ENCODE peak calls at places on chromosomes 16 and 17, in ten cellular contexts. O, E, C, A, B, D, I, Y, L and T are unnamed samples.

GRCh38 chr17:72466199-72466598 is 345.4 kb downstream of the SOX9 start:
- DNase-seq in Y (peak), C (no peak), B (peak), I (no peak), L (peak), D (no peak), A (peak), O (peak), E (peak), T (no peak)

GRCh38 chr17:16171613-16172012 is 43.7 kb downstream of the NCOR1 start:
- DNase-seq in B (no peak), E (no peak), O (peak), D (no peak), C (no peak), I (no peak), Y (no peak), A (peak), L (peak), T (no peak)

GRCh38 chr17:38824899-38825761 is at the start of gene CWC25:
- DNase-seq in D (peak), C (peak), B (peak), L (peak), E (peak), Y (peak), A (peak), O (peak), I (peak), T (peak)

GRCh38 chr16:86041807-86042206 is 142.8 kb downstream of the IRF8 start:
- DNase-seq in O (no peak), Y (no peak), A (no peak), L (no peak), C (no peak), D (no peak), E (no peak), I (no peak), B (no peak), T (no peak)

GRCh38 chr17:65797809-65798208 is 236.4 kb upstream of the AXIN2 start:
- DNase-seq in O (no peak), D (peak), E (no peak), Y (no peak), B (peak), C (no peak), L (peak), I (no peak), A (no peak), T (no peak)

GRCh38 chr17:41340496-41340895 is 10.1 kb downstream of the KRT33A start:
- DNase-seq in C (no peak), Y (no peak), B (no peak), L (no peak), I (no peak), D (no peak), E (no peak), A (no peak), O (no peak), T (no peak)

GRCh38 chr17:82920150-82920549 is 80.3 kb upstream of the ZNF750 start:
- DNase-seq in I (no peak), C (no peak), A (no peak), D (no peak), L (no peak), E (no peak), B (no peak), O (no peak), Y (no peak), T (no peak)

GRCh38 chr17:6454495-6455320 is 10.5 kb downstream of the PIMREG start:
- DNase-seq in D (peak), O (no peak), I (no peak), A (no peak), C (no peak), E (no peak), Y (no peak), L (no peak), B (no peak), T (no peak)

GRCh38 chr16:49972280-49972679 is 52.7 kb upstream of the CNEP1R1 start:
- DNase-seq in C (no peak), O (no peak), L (no peak), A (no peak), I (no peak), E (no peak), B (no peak), Y (no peak), D (no peak), T (no peak)

GRCh38 chr16:1020591-1020990 is 39.0 kb downstream of the SOX8 start:
- DNase-seq in I (no peak), D (no peak), E (no peak), C (no peak), O (no peak), B (no peak), Y (no peak), A (no peak), L (no peak), T (no peak)
- TF ChIP-seq CTCF in I (no peak), D (no peak), E (no peak), C (no peak), O (no peak), B (no peak), Y (no peak), A (no peak), L (no peak), T (no peak)

GRCh38 chr17:67994827-67995567 is 1.3 kb downstream of the C17orf58 start:
- DNase-seq in D (no peak), O (peak), Y (no peak), C (no peak), A (peak), I (no peak), B (peak), L (peak), E (peak), T (no peak)
- TF ChIP-seq CTCF in D (no peak), O (no peak), Y (no peak), C (no peak), A (no peak), I (no peak), B (no peak), L (no peak), E (no peak), T (no peak)

GRCh38 chr17:14057591-14057990 is 11.7 kb upstream of the COX10 start:
- DNase-seq in I (no peak), L (no peak), O (peak), A (no peak), E (peak), B (no peak), D (no peak), C (no peak), Y (no peak), T (no peak)

GRCh38 chr17:14051692-14052091 is 17.6 kb upstream of the COX10 start:
- DNase-seq in E (no peak), Y (no peak), D (no peak), C (no peak), A (no peak), L (no peak), I (no peak), O (no peak), B (no peak), T (no peak)

GRCh38 chr17:14048169-14048568 is 21.1 kb upstream of the COX10 start:
- DNase-seq in L (peak), O (no peak), C (no peak), Y (no peak), I (no peak), B (no peak), D (peak), E (no peak), A (no peak), T (no peak)

GRCh38 chr17:14050616-14051015 is 18.7 kb upstream of the COX10 start:
- DNase-seq in B (no peak), D (no peak), Y (no peak), I (no peak), E (no peak), C (no peak), A (no peak), L (no peak), O (no peak), T (no peak)

DNA sequence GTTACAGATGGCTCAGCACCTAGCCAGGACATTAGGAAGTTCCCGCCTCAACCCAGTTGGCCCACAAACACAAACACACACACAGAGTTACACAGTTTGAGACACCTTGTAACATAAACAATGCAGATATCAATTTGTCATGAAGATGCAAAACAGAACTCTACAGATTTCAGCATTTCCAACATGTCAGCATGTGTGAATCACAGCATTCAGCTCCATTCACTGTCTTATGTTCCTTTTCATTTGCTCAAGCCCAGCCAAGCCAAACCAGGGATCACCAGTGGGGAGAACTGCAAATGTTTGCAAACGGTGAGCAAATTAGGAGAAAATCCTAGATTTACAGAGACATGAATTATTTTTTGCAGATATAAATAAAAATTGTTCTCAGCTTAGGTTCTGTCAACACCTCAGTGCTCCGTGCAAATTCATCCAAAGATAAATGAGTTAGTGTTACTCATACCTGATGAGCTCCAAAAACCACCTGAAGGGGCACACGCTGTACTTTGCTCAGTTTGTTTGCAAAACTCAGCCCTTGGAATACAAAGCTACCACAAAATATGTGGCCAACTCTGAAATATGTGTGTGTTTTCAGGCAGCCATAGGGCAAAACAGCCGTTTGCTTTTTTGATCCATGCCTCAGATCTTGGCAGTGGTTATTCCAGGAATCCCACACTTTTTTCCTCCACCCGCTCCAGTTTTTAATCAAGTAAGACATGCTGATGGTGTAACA is 16.3 kb upstream of the COX10 start:
- DNase-seq in E (peak), B (peak), C (no peak), L (peak), A (peak), I (no peak), D (no peak), Y (no peak), O (peak), T (no peak)
- TF ChIP-seq CTCF in E (no peak), B (no peak), C (no peak), L (no peak), A (no peak), I (no peak), D (no peak), Y (no peak), O (no peak), T (no peak)

GRCh38 chr16:73732681-73733080 is 563.9 kb upstream of the PSMD7 start:
- DNase-seq in I (no peak), A (no peak), D (no peak), Y (no peak), B (no peak), O (no peak), C (no peak), L (no peak), E (no peak), T (no peak)

GRCh38 chr16:73735954-73736353 is 560.7 kb upstream of the PSMD7 start:
- DNase-seq in I (no peak), A (peak), B (no peak), Y (no peak), L (no peak), D (no peak), E (no peak), C (no peak), O (no peak), T (no peak)

GRCh38 chr16:73735018-73735417 is 561.6 kb upstream of the PSMD7 start:
- DNase-seq in B (peak), L (peak), C (peak), E (peak), D (no peak), Y (no peak), I (no peak), O (peak), A (peak), T (no peak)

GRCh38 chr16:73732143-73732542 is 564.5 kb upstream of the PSMD7 start:
- DNase-seq in C (no peak), O (no peak), I (no peak), Y (no peak), E (no peak), B (no peak), L (no peak), A (no peak), D (no peak), T (no peak)

GRCh38 chr16:73730496-73731090 is 566.0 kb upstream of the PSMD7 start:
- DNase-seq in A (no peak), Y (no peak), C (no peak), I (no peak), L (no peak), E (no peak), O (no peak), B (no peak), D (no peak), T (no peak)
- TF ChIP-seq CTCF in A (no peak), Y (no peak), C (no peak), I (no peak), L (no peak), E (no peak), O (no peak), B (no peak), D (no peak), T (no peak)